ENCODE peak calls at places on chromosome 15, in seven cellular contexts. A, T, F, V, Q, Z and E are unnamed samples.

GRCh38 chr15:50247819-50248650 is 17.5 kb downstream of the HDC start:
- DNase-seq in A (no peak), T (no peak), F (no peak), V (peak), Q (peak), Z (no peak), E (no peak)

GRCh38 chr15:81221449-81221848 is 24.8 kb downstream of the IL16 start:
- DNase-seq in A (no peak), T (no peak), F (no peak), V (no peak), Q (no peak), Z (no peak), E (no peak)

GRCh38 chr15:42171122-42171521 is 14.7 kb upstream of the PLA2G4F start:
- DNase-seq in A (no peak), T (no peak), F (no peak), V (no peak), Q (no peak), Z (no peak), E (no peak)

GRCh38 chr15:63313866-63314265 is 36.5 kb downstream of the APH1B start:
- DNase-seq in A (no peak), T (no peak), F (no peak), V (no peak), Q (no peak), Z (no peak), E (no peak)

GRCh38 chr15:41417418-41417811 is 520 bp downstream of the RTF1 start:
- DNase-seq in A (peak), T (no peak), F (peak), V (no peak), Q (no peak), Z (no peak), E (peak)

GRCh38 chr15:75672646-75673425 is 25.1 kb downstream of the SNX33 start:
- DNase-seq in A (peak), T (no peak), F (no peak), V (peak), Q (no peak), Z (no peak), E (no peak)

GRCh38 chr15:25850154-25851111 is 12.7 kb downstream of the ATP10A start:
- DNase-seq in A (peak), T (peak), F (peak), V (peak), Q (no peak), Z (no peak), E (peak)

GRCh38 chr15:36358094-36358961 is 221.1 kb upstream of the CDIN1 start:
- DNase-seq in A (no peak), T (no peak), F (no peak), V (no peak), Q (no peak), Z (no peak), E (no peak)

GRCh38 chr15:41660235-41661077 is at the start of gene MGA:
- DNase-seq in A (peak), T (peak), F (peak), V (peak), Q (peak), Z (peak), E (peak)

GRCh38 chr15:58545307-58546065 is 113.7 kb downstream of the LIPC start:
- DNase-seq in A (no peak), T (no peak), F (no peak), V (peak), Q (no peak), Z (no peak), E (no peak)

GRCh38 chr15:83844742-83845141 is 190.8 kb downstream of the ADAMTSL3 start:
- DNase-seq in A (no peak), T (no peak), F (no peak), V (no peak), Q (no peak), Z (no peak), E (peak)

GRCh38 chr15:74978503-74978902 is 16.9 kb upstream of the SCAMP5 start:
- DNase-seq in A (no peak), T (no peak), F (peak), V (no peak), Q (no peak), Z (no peak), E (peak)

GRCh38 chr15:73926191-73927002 is at the start of gene LOXL1:
- DNase-seq in A (peak), T (peak), F (no peak), V (peak), Q (no peak), Z (no peak), E (peak)

GRCh38 chr15:69532066-69532465 is 79.4 kb downstream of the RPLP1 start:
- DNase-seq in A (no peak), T (no peak), F (no peak), V (no peak), Q (no peak), Z (no peak), E (no peak)

GRCh38 chr15:100780208-100780800 is 99.3 kb upstream of the ALDH1A3 start:
- DNase-seq in A (no peak), T (no peak), F (peak), V (no peak), Q (no peak), Z (no peak), E (no peak)

GRCh38 chr15:77335298-77335697 is 84.6 kb downstream of the PEAK1 start:
- DNase-seq in A (no peak), T (no peak), F (peak), V (no peak), Q (no peak), Z (no peak), E (no peak)

GRCh38 chr15:90968434-90968833 is 13.8 kb downstream of the RCCD1 start:
- DNase-seq in A (no peak), T (no peak), F (no peak), V (no peak), Q (no peak), Z (no peak), E (no peak)

GRCh38 chr15:94480289-94480834 is 249.0 kb downstream of the MCTP2 start:
- DNase-seq in A (no peak), T (no peak), F (no peak), V (no peak), Q (no peak), Z (no peak), E (no peak)

GRCh38 chr15:40108061-40108854 is 421 bp downstream of the BMF start:
- DNase-seq in A (peak), T (peak), F (peak), V (peak), Q (no peak), Z (peak), E (peak)

GRCh38 chr15:81386947-81387346 is 12.9 kb upstream of the TMC3 start:
- DNase-seq in A (no peak), T (no peak), F (no peak), V (no peak), Q (no peak), Z (no peak), E (no peak)

GRCh38 chr15:86756688-86757087 is 677.0 kb downstream of the AGBL1 start:
- DNase-seq in A (no peak), T (no peak), F (no peak), V (no peak), Q (no peak), Z (no peak), E (no peak)

GRCh38 chr15:64987136-64987535 is 2.6 kb downstream of the SPG21 start:
- DNase-seq in A (no peak), T (no peak), F (no peak), V (no peak), Q (no peak), Z (no peak), E (no peak)

GRCh38 chr15:58701376-58701775 is 48.1 kb downstream of the ADAM10 start:
- DNase-seq in A (no peak), T (no peak), F (no peak), V (no peak), Q (no peak), Z (no peak), E (no peak)

GRCh38 chr15:95196176-95196915 is 965.0 kb downstream of the MCTP2 start:
- DNase-seq in A (no peak), T (no peak), F (no peak), V (no peak), Q (no peak), Z (no peak), E (no peak)

GRCh38 chr15:39491917-39492490 is 88.9 kb upstream of the THBS1 start:
- DNase-seq in A (no peak), T (no peak), F (no peak), V (no peak), Q (no peak), Z (no peak), E (no peak)

GRCh38 chr15:70318996-70319465 is 221.3 kb upstream of the TLE3 start:
- DNase-seq in A (no peak), T (no peak), F (no peak), V (no peak), Q (no peak), Z (no peak), E (peak)

GRCh38 chr15:76340198-76340801 is 3.7 kb downstream of the ISL2 start:
- DNase-seq in A (peak), T (no peak), F (no peak), V (no peak), Q (no peak), Z (no peak), E (no peak)

GRCh38 chr15:73325191-73325980 is 43.4 kb downstream of the HCN4 start:
- DNase-seq in A (no peak), T (no peak), F (no peak), V (no peak), Q (no peak), Z (no peak), E (no peak)

GRCh38 chr15:78130466-78131294 is 565 bp downstream of the CIB2 start:
- DNase-seq in A (peak), T (no peak), F (peak), V (no peak), Q (no peak), Z (no peak), E (no peak)

GRCh38 chr15:34773013-34773412 is 18.2 kb upstream of the GJD2 start:
- DNase-seq in A (no peak), T (no peak), F (no peak), V (no peak), Q (no peak), Z (no peak), E (no peak)

GRCh38 chr15:40047413-40048154 is 8.6 kb upstream of the SRP14 start:
- DNase-seq in A (peak), T (peak), F (no peak), V (peak), Q (peak), Z (no peak), E (peak)

GRCh38 chr15:39479916-39480315 is 101.0 kb upstream of the THBS1 start:
- DNase-seq in A (no peak), T (no peak), F (no peak), V (no peak), Q (no peak), Z (no peak), E (no peak)

GRCh38 chr15:40695469-40695910 is 516 bp downstream of the RAD51 start:
- DNase-seq in A (no peak), T (no peak), F (no peak), V (no peak), Q (no peak), Z (no peak), E (peak)

DNA sequence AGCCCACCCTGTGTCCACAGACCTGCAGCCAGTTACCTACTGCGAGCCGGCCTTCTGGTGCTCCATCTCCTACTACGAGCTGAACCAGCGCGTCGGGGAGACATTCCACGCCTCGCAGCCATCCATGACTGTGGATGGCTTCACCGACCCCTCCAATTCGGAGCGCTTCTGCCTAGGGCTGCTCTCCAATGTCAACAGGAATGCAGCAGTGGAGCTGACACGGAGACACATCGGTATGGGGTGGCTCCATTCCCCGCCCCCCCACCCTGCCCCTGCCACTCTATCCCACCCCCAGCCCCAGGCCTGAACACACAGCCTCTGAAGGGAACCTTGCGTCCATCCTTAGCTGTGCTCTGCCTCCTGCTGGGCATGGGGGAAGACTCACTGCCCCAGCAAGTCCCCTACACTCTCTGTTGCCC is 73.2 kb downstream of the AAGAB start:
- DNase-seq in A (peak), T (no peak), F (no peak), V (no peak), Q (no peak), Z (no peak), E (no peak)
- TF ChIP-seq CTCF in A (no peak), T (no peak), F (no peak), V (no peak), Q (no peak), Z (no peak), E (no peak)

DNA sequence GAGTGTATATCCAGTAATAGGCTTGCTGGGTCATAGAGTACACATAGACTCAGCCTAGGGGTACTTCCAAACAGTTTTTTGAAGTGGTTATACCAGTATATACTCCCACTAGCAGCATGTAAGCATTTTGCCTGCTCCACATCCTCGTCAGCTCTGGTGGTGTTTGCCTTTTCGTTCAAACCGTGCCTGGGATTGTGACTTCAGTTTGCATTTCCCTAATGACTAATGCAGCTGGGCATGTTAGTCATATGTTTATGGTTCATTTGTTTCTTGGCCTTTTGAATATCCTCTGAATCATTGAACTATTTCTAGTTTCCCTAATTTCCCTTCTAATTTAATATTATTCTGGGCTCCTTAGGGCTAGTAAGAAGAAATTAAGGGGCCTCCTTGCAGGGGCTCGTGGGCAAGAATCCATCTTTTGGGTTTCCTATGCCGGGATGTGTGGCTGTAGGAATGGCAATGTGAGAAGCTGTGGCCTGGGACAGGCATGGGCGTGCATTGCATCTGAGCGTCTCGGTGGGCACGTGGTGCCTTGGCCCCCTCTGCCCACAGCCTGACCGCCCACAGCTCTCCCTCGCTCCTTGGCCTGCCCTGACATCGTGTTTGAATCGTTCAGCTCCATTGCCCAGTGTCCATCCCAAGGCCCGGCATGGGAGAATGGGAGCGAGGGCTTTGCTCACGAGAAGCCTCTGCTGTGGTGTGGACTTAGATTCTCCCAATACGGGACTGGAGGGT is 26.4 kb downstream of the FAH start:
- DNase-seq in A (no peak), T (no peak), F (no peak), V (peak), Q (no peak), Z (peak), E (peak)
- H3K27ac ChIP-seq in A (no peak), T (peak), F (peak), V (peak), Q (peak), Z (peak), E (peak)

GRCh38 chr15:44023176-44023575 is 171.9 kb downstream of the FRMD5 start:
- DNase-seq in A (no peak), T (no peak), F (no peak), V (no peak), Q (no peak), Z (no peak), E (no peak)
- TF ChIP-seq CTCF in A (no peak), T (no peak), F (no peak), V (no peak), Q (no peak), Z (no peak), E (no peak)

GRCh38 chr15:56832125-56832524 is 86.3 kb upstream of the TCF12 start:
- DNase-seq in A (peak), T (peak), F (peak), V (peak), Q (no peak), Z (peak), E (no peak)
- H3K27ac ChIP-seq in A (no peak), T (peak), F (no peak), V (peak), Q (no peak), Z (no peak), E (no peak)

GRCh38 chr15:27509014-27509413 is 538.0 kb downstream of the GABRG3 start:
- DNase-seq in A (no peak), T (no peak), F (no peak), V (no peak), Q (no peak), Z (no peak), E (no peak)

GRCh38 chr15:27514526-27514925 is 543.5 kb downstream of the GABRG3 start:
- DNase-seq in A (no peak), T (no peak), F (no peak), V (no peak), Q (no peak), Z (no peak), E (no peak)

GRCh38 chr15:27506752-27507151 is 535.8 kb downstream of the GABRG3 start:
- DNase-seq in A (no peak), T (no peak), F (no peak), V (no peak), Q (no peak), Z (no peak), E (no peak)

DNA sequence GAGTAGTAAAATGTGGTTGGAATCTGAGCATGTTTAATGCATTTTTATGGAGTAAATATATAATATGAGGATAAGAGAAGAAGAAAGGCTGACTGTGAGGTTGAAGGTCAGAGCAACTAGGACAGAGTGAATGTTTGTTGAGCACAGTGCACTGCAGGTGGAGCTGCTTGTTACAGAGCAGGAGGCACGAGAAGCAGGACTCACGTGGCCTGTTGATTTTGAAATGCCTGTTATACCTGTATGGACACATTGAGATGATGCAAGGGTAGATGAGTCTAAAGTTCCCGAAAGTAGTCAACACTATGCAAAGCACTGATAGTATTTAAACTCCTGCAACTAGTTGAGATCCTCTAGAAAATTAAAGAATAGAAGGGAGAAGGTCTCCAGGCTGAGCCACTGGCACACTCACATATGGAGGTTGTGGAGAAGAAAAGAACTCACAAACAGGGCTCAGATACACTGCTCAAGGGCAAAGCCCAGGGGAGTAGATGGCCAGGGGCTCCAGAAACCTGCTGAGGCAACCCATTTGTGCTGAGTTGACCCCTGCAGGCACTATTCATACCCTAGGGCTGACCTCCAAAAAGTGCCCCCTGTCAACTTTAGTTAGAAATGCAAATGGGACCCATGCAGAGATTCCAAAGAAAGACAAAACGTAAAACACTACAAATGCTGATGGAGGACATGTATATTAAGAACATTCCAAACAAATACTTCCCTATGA is 541.5 kb downstream of the GABRG3 start:
- DNase-seq in A (no peak), T (no peak), F (no peak), V (no peak), Q (no peak), Z (no peak), E (no peak)
- TF ChIP-seq CTCF in A (no peak), T (no peak), F (no peak), V (no peak), Q (no peak), Z (no peak), E (no peak)

GRCh38 chr15:60917469-60918130 is 311.5 kb downstream of the RORA start:
- DNase-seq in A (peak), T (no peak), F (peak), V (peak), Q (no peak), Z (no peak), E (no peak)
- H3K27ac ChIP-seq in A (peak), T (peak), F (peak), V (peak), Q (no peak), Z (peak), E (no peak)

GRCh38 chr15:27017168-27017809 is 46.3 kb downstream of the GABRG3 start:
- DNase-seq in A (no peak), T (no peak), F (peak), V (peak), Q (no peak), Z (no peak), E (peak)
- TF ChIP-seq CTCF in A (no peak), T (no peak), F (peak), V (peak), Q (no peak), Z (peak), E (peak)

GRCh38 chr15:32878342-32878741 is 160.5 kb downstream of the GREM1 start:
- DNase-seq in A (no peak), T (no peak), F (no peak), V (no peak), Q (no peak), Z (no peak), E (no peak)

GRCh38 chr15:32879980-32880379 is 162.2 kb downstream of the GREM1 start:
- DNase-seq in A (no peak), T (no peak), F (no peak), V (no peak), Q (no peak), Z (no peak), E (no peak)

GRCh38 chr15:32877201-32877600 is 159.4 kb downstream of the GREM1 start:
- DNase-seq in A (no peak), T (no peak), F (no peak), V (no peak), Q (no peak), Z (no peak), E (no peak)

GRCh38 chr15:32877620-32878019 is 159.8 kb downstream of the GREM1 start:
- DNase-seq in A (no peak), T (no peak), F (no peak), V (no peak), Q (no peak), Z (no peak), E (no peak)

GRCh38 chr15:32878849-32879795 is 161.3 kb downstream of the GREM1 start:
- DNase-seq in A (no peak), T (no peak), F (no peak), V (no peak), Q (no peak), Z (no peak), E (no peak)
- H3K27ac ChIP-seq in A (no peak), T (peak), F (no peak), V (peak), Q (no peak), Z (peak), E (no peak)